ENCODE peak calls at places on chromosomes 7 and 10, in seven cellular contexts. One of them, this sample, is unnamed.

GRCh38 chr7:37380831-37381230 is 67.8 kb downstream of the ELMO1 start:
- DNase-seq in foreskin keratinocyte: no peak
- DNase-seq in midbrain: no peak
- DNase-seq in H54: no peak
- DNase-seq in cardiac fibroblast: no peak
- DNase-seq in mucosa of gallbladder: no peak
- DNase-seq in mesenchymal stem cell: no peak
- DNase-seq in this sample: no peak

GRCh38 chr10:9285698-9286097 is 1231.2 kb downstream of the GATA3 start:
- DNase-seq in foreskin keratinocyte: no peak
- DNase-seq in midbrain: no peak
- DNase-seq in H54: no peak
- DNase-seq in cardiac fibroblast: no peak
- DNase-seq in mucosa of gallbladder: no peak
- DNase-seq in mesenchymal stem cell: no peak
- DNase-seq in this sample: no peak

GRCh38 chr10:97517778-97518561 is 19.2 kb downstream of the UBTD1 start:
- DNase-seq in foreskin keratinocyte: peak
- DNase-seq in midbrain: no peak
- DNase-seq in H54: peak
- DNase-seq in cardiac fibroblast: peak
- DNase-seq in mucosa of gallbladder: no peak
- DNase-seq in mesenchymal stem cell: peak
- DNase-seq in this sample: no peak

GRCh38 chr10:50295367-50295766 is 44.1 kb upstream of the ASAH2 start:
- DNase-seq in foreskin keratinocyte: no peak
- DNase-seq in midbrain: no peak
- DNase-seq in H54: no peak
- DNase-seq in cardiac fibroblast: no peak
- DNase-seq in mucosa of gallbladder: no peak
- DNase-seq in mesenchymal stem cell: no peak
- DNase-seq in this sample: no peak

GRCh38 chr7:43847496-43847895 is 21.8 kb downstream of the MRPS24 start:
- DNase-seq in foreskin keratinocyte: no peak
- DNase-seq in midbrain: no peak
- DNase-seq in H54: peak
- DNase-seq in cardiac fibroblast: peak
- DNase-seq in mucosa of gallbladder: no peak
- DNase-seq in mesenchymal stem cell: no peak
- DNase-seq in this sample: no peak

GRCh38 chr10:118840071-118840775 is 85.5 kb upstream of the CACUL1 start:
- DNase-seq in foreskin keratinocyte: peak
- DNase-seq in midbrain: no peak
- DNase-seq in H54: no peak
- DNase-seq in cardiac fibroblast: peak
- DNase-seq in mucosa of gallbladder: no peak
- DNase-seq in mesenchymal stem cell: no peak
- DNase-seq in this sample: no peak

GRCh38 chr7:108196004-108196403 is 65.8 kb upstream of the LAMB4 start:
- DNase-seq in foreskin keratinocyte: no peak
- DNase-seq in midbrain: no peak
- DNase-seq in H54: no peak
- DNase-seq in cardiac fibroblast: peak
- DNase-seq in mucosa of gallbladder: no peak
- DNase-seq in mesenchymal stem cell: no peak
- DNase-seq in this sample: no peak

GRCh38 chr7:104650991-104651680 is 322.7 kb downstream of the LHFPL3 start:
- DNase-seq in foreskin keratinocyte: no peak
- DNase-seq in midbrain: peak
- DNase-seq in H54: no peak
- DNase-seq in cardiac fibroblast: no peak
- DNase-seq in mucosa of gallbladder: no peak
- DNase-seq in mesenchymal stem cell: no peak
- DNase-seq in this sample: no peak

GRCh38 chr7:4681922-4682620 is at the start of gene FOXK1:
- DNase-seq in foreskin keratinocyte: no peak
- DNase-seq in midbrain: peak
- DNase-seq in H54: peak
- DNase-seq in cardiac fibroblast: peak
- DNase-seq in mucosa of gallbladder: peak
- DNase-seq in mesenchymal stem cell: peak
- DNase-seq in this sample: peak

GRCh38 chr10:122149138-122149606 is 121.9 kb upstream of the BTBD16 start:
- DNase-seq in foreskin keratinocyte: no peak
- DNase-seq in midbrain: no peak
- DNase-seq in H54: no peak
- DNase-seq in cardiac fibroblast: peak
- DNase-seq in mucosa of gallbladder: no peak
- DNase-seq in mesenchymal stem cell: no peak
- DNase-seq in this sample: peak

GRCh38 chr7:20514364-20514763 is 101.1 kb upstream of the ABCB5 start:
- DNase-seq in foreskin keratinocyte: peak
- DNase-seq in midbrain: peak
- DNase-seq in H54: peak
- DNase-seq in cardiac fibroblast: peak
- DNase-seq in mucosa of gallbladder: peak
- DNase-seq in mesenchymal stem cell: peak
- DNase-seq in this sample: peak

GRCh38 chr7:81515009-81515408 is 254.8 kb downstream of the HGF start:
- DNase-seq in foreskin keratinocyte: no peak
- DNase-seq in midbrain: no peak
- DNase-seq in H54: no peak
- DNase-seq in cardiac fibroblast: peak
- DNase-seq in mucosa of gallbladder: no peak
- DNase-seq in mesenchymal stem cell: peak
- DNase-seq in this sample: no peak

GRCh38 chr10:1057106-1057657 is 997 bp downstream of the WDR37 start:
- DNase-seq in foreskin keratinocyte: no peak
- DNase-seq in midbrain: no peak
- DNase-seq in H54: no peak
- DNase-seq in cardiac fibroblast: peak
- DNase-seq in mucosa of gallbladder: no peak
- DNase-seq in mesenchymal stem cell: peak
- DNase-seq in this sample: peak

GRCh38 chr10:59905066-59905734 is 1.2 kb downstream of the CCDC6 start:
- DNase-seq in foreskin keratinocyte: no peak
- DNase-seq in midbrain: peak
- DNase-seq in H54: peak
- DNase-seq in cardiac fibroblast: peak
- DNase-seq in mucosa of gallbladder: no peak
- DNase-seq in mesenchymal stem cell: peak
- DNase-seq in this sample: peak

GRCh38 chr10:110859947-110860376 is 11.8 kb upstream of the PDCD4 start:
- DNase-seq in foreskin keratinocyte: no peak
- DNase-seq in midbrain: peak
- DNase-seq in H54: no peak
- DNase-seq in cardiac fibroblast: peak
- DNase-seq in mucosa of gallbladder: no peak
- DNase-seq in mesenchymal stem cell: peak
- DNase-seq in this sample: no peak

GRCh38 chr7:691361-692045 is 35.0 kb upstream of the DNAAF5 start:
- DNase-seq in foreskin keratinocyte: no peak
- DNase-seq in midbrain: no peak
- DNase-seq in H54: no peak
- DNase-seq in cardiac fibroblast: no peak
- DNase-seq in mucosa of gallbladder: no peak
- DNase-seq in mesenchymal stem cell: no peak
- DNase-seq in this sample: no peak

GRCh38 chr7:47000561-47000960 is 581.4 kb downstream of the TNS3 start:
- DNase-seq in foreskin keratinocyte: no peak
- DNase-seq in midbrain: no peak
- DNase-seq in H54: no peak
- DNase-seq in cardiac fibroblast: no peak
- DNase-seq in mucosa of gallbladder: no peak
- DNase-seq in mesenchymal stem cell: peak
- DNase-seq in this sample: no peak

GRCh38 chr7:22087861-22088260 is 142.2 kb upstream of the CDCA7L start:
- DNase-seq in foreskin keratinocyte: no peak
- DNase-seq in midbrain: no peak
- DNase-seq in H54: no peak
- DNase-seq in cardiac fibroblast: no peak
- DNase-seq in mucosa of gallbladder: no peak
- DNase-seq in mesenchymal stem cell: no peak
- DNase-seq in this sample: no peak

GRCh38 chr10:22479419-22479818 is 134.1 kb downstream of the SPAG6 start:
- DNase-seq in foreskin keratinocyte: no peak
- DNase-seq in midbrain: peak
- DNase-seq in H54: no peak
- DNase-seq in cardiac fibroblast: no peak
- DNase-seq in mucosa of gallbladder: no peak
- DNase-seq in mesenchymal stem cell: no peak
- DNase-seq in this sample: peak

GRCh38 chr10:28587970-28588290 is 55.0 kb downstream of the WAC start:
- DNase-seq in foreskin keratinocyte: no peak
- DNase-seq in midbrain: peak
- DNase-seq in H54: no peak
- DNase-seq in cardiac fibroblast: peak
- DNase-seq in mucosa of gallbladder: no peak
- DNase-seq in mesenchymal stem cell: peak
- DNase-seq in this sample: peak

This sample was measured in cardiac muscle cell.